ENCODE peak calls at places on chromosomes 6 and 20, in five cellular contexts. A, L, G, J and B are unnamed samples.

GRCh38 chr20:36852187-36852586 is 23.8 kb upstream of the TLDC2 start:
- DNase-seq in L (no peak), A (no peak), J (no peak), G (no peak), B (peak)

GRCh38 chr20:19786311-19786710 is 28.3 kb downstream of the RIN2 start:
- DNase-seq in A (no peak), J (peak), G (peak), L (peak), B (peak)

GRCh38 chr20:36607586-36608387 is 2.2 kb downstream of the RAB5IF start:
- DNase-seq in A (peak), J (no peak), G (peak), L (no peak), B (no peak)

GRCh38 chr6:15508363-15509330 is 154.2 kb downstream of the DTNBP1 start:
- DNase-seq in J (no peak), A (no peak), G (no peak), L (no peak), B (no peak)

GRCh38 chr6:55773620-55774019 is 101.8 kb downstream of the BMP5 start:
- DNase-seq in L (no peak), G (no peak), A (no peak), J (no peak), B (no peak)

GRCh38 chr6:52515219-52515960 is 61.5 kb downstream of the TRAM2 start:
- DNase-seq in J (no peak), G (no peak), L (no peak), A (no peak), B (no peak)

GRCh38 chr6:108544586-108544985 is 16.1 kb upstream of the FOXO3 start:
- DNase-seq in J (no peak), L (no peak), G (no peak), A (no peak), B (no peak)

GRCh38 chr20:2385026-2385425 is 4.3 kb downstream of the TGM6 start:
- DNase-seq in A (no peak), G (no peak), L (no peak), J (no peak), B (no peak)

GRCh38 chr6:42710316-42710715 is 12.1 kb downstream of the PRPH2 start:
- DNase-seq in G (no peak), J (no peak), A (no peak), L (no peak), B (no peak)

GRCh38 chr6:32432050-32432450 is 7.6 kb upstream of the HLA-DRA start:
- DNase-seq in J (no peak), A (peak), L (no peak), G (no peak), B (no peak)

GRCh38 chr6:14925025-14925595 is 320.8 kb upstream of the JARID2 start:
- DNase-seq in J (no peak), G (no peak), A (no peak), L (no peak), B (no peak)

GRCh38 chr6:33417127-33417902 is 592 bp downstream of the CUTA start:
- DNase-seq in A (peak), L (peak), J (no peak), G (no peak), B (no peak)

GRCh38 chr20:53599378-53599777 is 5.7 kb upstream of the ZNF217 start:
- DNase-seq in J (peak), G (no peak), L (peak), A (no peak), B (no peak)

GRCh38 chr6:115356371-115356770 is 704.3 kb downstream of the FRK start:
- DNase-seq in L (no peak), G (no peak), A (no peak), J (no peak), B (no peak)

GRCh38 chr6:56510984-56511531 is 131.6 kb downstream of the DST start:
- DNase-seq in J (peak), L (no peak), G (no peak), A (no peak), B (peak)

GRCh38 chr6:167669870-167670802 is 156.6 kb upstream of the AFDN start:
- DNase-seq in G (no peak), L (no peak), J (no peak), A (no peak), B (no peak)

GRCh38 chr6:36381502-36382389 is 5.7 kb downstream of the ETV7 start:
- DNase-seq in G (no peak), A (no peak), L (no peak), J (no peak), B (no peak)

GRCh38 chr6:41768545-41769308 is 11.0 kb downstream of the FRS3 start:
- DNase-seq in L (peak), J (no peak), G (no peak), A (no peak), B (no peak)

GRCh38 chr6:94600648-94601047 is 976.7 kb upstream of the MANEA start:
- DNase-seq in L (no peak), A (no peak), G (no peak), J (no peak), B (no peak)

GRCh38 chr20:6769953-6770831 is 2.7 kb downstream of the BMP2 start:
- DNase-seq in A (no peak), G (no peak), L (no peak), J (peak), B (peak)

GRCh38 chr6:166515072-166515810 is 71.2 kb downstream of the RAMACL start:
- DNase-seq in G (peak), L (no peak), J (no peak), A (peak), B (no peak)

GRCh38 chr20:21301940-21302644 is 1.0 kb upstream of the XRN2 start:
- DNase-seq in J (no peak), A (no peak), G (no peak), L (no peak), B (no peak)

GRCh38 chr6:42396720-42397119 is 55.0 kb downstream of the TRERF1 start:
- DNase-seq in L (no peak), G (no peak), A (no peak), J (no peak), B (no peak)

GRCh38 chr20:53776858-53777257 is 183.2 kb upstream of the ZNF217 start:
- DNase-seq in J (no peak), A (no peak), G (no peak), L (no peak), B (no peak)

GRCh38 chr6:41939848-41940758 is 1.5 kb downstream of the CCND3 start:
- DNase-seq in J (no peak), A (no peak), G (peak), L (no peak), B (no peak)

GRCh38 chr20:25540273-25540672 is 45.1 kb downstream of the NINL start:
- DNase-seq in J (no peak), A (no peak), L (peak), G (no peak), B (peak)

GRCh38 chr6:31350551-31350950 is 6.4 kb downstream of the HLA-B start:
- DNase-seq in L (no peak), A (no peak), J (no peak), G (no peak), B (no peak)

GRCh38 chr6:88561034-88561973 is 395.2 kb upstream of the CNR1 start:
- DNase-seq in A (no peak), L (no peak), G (no peak), J (no peak), B (no peak)

GRCh38 chr20:37505263-37506165 is 15.5 kb upstream of the NNAT start:
- DNase-seq in G (no peak), A (no peak), L (peak), J (peak), B (no peak)

GRCh38 chr6:81977488-81977887 is 225.0 kb upstream of the TENT5A start:
- DNase-seq in A (no peak), J (no peak), L (no peak), G (no peak), B (no peak)

GRCh38 chr6:107171513-107171912 is 56.2 kb upstream of the BEND3 start:
- DNase-seq in L (no peak), J (no peak), G (no peak), A (no peak), B (no peak)

GRCh38 chr6:11977738-11978137 is 34.4 kb upstream of the HIVEP1 start:
- DNase-seq in J (no peak), A (no peak), L (no peak), G (no peak), B (no peak)

GRCh38 chr6:23414204-23414501 is 711.9 kb upstream of the NRSN1 start:
- DNase-seq in A (no peak), G (no peak), L (no peak), J (no peak), B (no peak)

GRCh38 chr6:142378138-142378875 is 76.5 kb downstream of the ADGRG6 start:
- DNase-seq in G (peak), L (no peak), A (no peak), J (no peak), B (no peak)

GRCh38 chr6:145209312-145209711 is 526.0 kb downstream of the EPM2A start:
- DNase-seq in G (no peak), A (no peak), J (no peak), L (no peak), B (no peak)

GRCh38 chr20:51204051-51204450 is 181.1 kb upstream of the KCNG1 start:
- DNase-seq in G (no peak), J (no peak), L (no peak), A (no peak), B (no peak)

GRCh38 chr6:22149501-22150490 is 147.0 kb downstream of the PRL start:
- DNase-seq in A (no peak), L (peak), J (no peak), G (no peak), B (no peak)

GRCh38 chr20:36862857-36863668 is 12.9 kb upstream of the TLDC2 start:
- DNase-seq in G (no peak), L (no peak), J (no peak), A (no peak), B (no peak)

GRCh38 chr6:107318100-107318736 is 141.1 kb downstream of the PDSS2 start:
- DNase-seq in L (peak), J (peak), G (peak), A (peak), B (peak)

GRCh38 chr20:41887500-41887899 is 269.3 kb upstream of the CHD6 start:
- DNase-seq in J (no peak), G (no peak), A (no peak), L (no peak), B (no peak)

GRCh38 chr6:125534430-125535263 is 214.8 kb upstream of the HEY2 start:
- DNase-seq in G (no peak), J (no peak), L (no peak), A (no peak), B (no peak)
- H3K4me3 ChIP-seq in G (no peak), J (no peak), L (no peak), A (no peak), B (no peak)

GRCh38 chr20:5730131-5730530 is 20.1 kb upstream of the SHLD1 start:
- DNase-seq in G (no peak), J (no peak), A (no peak), L (no peak), B (no peak)
- H3K27ac ChIP-seq in G (no peak), J (no peak), A (peak), L (no peak), B (no peak)

DNA sequence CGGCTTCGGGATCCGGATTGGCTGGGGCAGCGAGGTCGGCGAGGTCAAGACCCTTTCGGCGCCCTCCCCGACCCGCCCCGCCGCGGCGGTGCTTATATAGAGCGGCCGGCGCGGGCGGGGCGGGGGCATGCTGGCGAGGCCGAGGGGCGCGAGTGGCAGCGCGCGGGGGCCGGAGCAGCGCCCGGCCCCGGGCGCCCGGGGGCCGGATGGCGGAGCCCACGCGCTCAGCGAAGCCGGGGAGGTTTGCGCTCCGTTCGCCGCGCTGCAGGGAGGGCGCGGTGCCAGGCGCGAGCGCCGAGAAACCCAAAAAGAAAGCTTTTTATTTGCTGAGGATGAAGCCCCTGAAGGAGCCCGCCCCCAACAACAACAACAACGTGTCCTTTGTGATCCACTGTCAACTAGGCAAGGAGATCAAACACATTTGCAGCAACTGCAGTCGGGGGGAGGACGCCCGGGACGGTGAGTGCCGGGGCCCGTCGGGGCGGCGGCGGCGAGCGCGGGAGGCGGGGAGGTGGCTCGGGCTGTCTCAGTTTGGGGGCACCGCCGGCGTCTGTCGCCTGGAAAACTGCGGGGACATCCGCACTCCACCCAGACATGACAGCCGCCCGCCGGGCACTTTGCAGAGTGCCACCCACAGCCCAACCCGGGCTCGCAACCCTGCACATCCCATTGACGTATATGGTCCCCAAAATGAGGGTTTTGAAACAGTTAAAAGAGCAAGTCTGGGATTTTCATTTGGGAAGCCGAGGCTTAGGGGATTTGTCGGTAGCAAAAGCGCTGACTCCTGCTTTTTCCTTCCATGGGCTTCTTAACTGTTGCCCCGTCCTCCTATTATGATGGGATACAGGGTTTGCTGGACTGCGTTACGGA is 297.3 kb downstream of the PHACTR1 start:
- DNase-seq in J (no peak), G (no peak), A (no peak), L (no peak), B (peak)
- H3K4me3 ChIP-seq in J (peak), G (no peak), A (peak), L (peak), B (peak)

GRCh38 chr6:20205722-20206154 is 6.5 kb downstream of the MBOAT1 start:
- DNase-seq in G (no peak), L (no peak), A (no peak), J (no peak), B (no peak)
- H3K27ac ChIP-seq in G (no peak), L (peak), A (no peak), J (no peak), B (no peak)

GRCh38 chr6:13423292-13423691 is 64.1 kb downstream of the GFOD1 start:
- DNase-seq in J (no peak), G (no peak), L (no peak), A (no peak), B (no peak)

GRCh38 chr6:13421425-13422057 is 65.9 kb downstream of the GFOD1 start:
- DNase-seq in G (no peak), J (no peak), L (peak), A (no peak), B (peak)

GRCh38 chr6:13425270-13425905 is 62.0 kb downstream of the GFOD1 start:
- DNase-seq in A (no peak), G (no peak), L (peak), J (no peak), B (no peak)

GRCh38 chr6:13420269-13420668 is 67.1 kb downstream of the GFOD1 start:
- DNase-seq in J (no peak), L (no peak), G (no peak), A (no peak), B (no peak)

DNA sequence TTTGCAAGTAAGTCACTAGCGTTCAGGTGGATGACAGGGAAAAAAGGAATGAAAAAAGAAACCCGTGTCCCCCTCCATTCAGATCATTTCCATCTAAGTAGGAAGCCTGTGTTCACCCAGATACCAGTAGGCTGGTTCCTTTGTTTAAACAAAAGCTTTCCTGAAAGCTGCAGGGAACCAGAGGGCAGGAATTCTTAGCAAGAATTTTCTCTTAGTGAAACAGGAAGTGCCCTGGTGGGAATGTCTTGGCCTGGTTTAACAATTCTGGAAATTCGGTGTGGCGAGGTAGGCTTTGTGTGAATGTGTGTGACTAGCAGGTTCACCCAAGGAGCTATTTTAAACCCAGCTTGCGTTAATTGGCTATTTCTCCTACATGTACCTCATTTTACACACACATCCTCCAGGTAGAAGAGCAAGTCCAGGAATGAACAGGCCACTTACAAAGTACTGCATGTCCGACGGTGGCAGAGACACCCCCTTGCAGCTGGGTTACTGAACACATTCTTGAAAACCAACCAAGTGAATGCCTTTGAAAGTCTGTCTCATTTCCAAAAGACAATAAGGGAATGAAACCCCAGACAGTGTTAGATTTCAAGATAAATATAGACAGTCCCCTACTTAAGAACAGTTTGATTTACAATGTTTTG is 64.7 kb downstream of the GFOD1 start:
- DNase-seq in J (no peak), L (no peak), G (no peak), A (no peak), B (peak)
- H3K4me3 ChIP-seq in J (no peak), L (no peak), G (no peak), A (no peak), B (no peak)

GRCh38 chr6:135025175-135025574 is 29.4 kb downstream of the HBS1L start:
- DNase-seq in L (no peak), G (no peak), J (no peak), A (no peak), B (no peak)
- H3K27ac ChIP-seq in L (no peak), G (no peak), J (no peak), A (no peak), B (no peak)

DNA sequence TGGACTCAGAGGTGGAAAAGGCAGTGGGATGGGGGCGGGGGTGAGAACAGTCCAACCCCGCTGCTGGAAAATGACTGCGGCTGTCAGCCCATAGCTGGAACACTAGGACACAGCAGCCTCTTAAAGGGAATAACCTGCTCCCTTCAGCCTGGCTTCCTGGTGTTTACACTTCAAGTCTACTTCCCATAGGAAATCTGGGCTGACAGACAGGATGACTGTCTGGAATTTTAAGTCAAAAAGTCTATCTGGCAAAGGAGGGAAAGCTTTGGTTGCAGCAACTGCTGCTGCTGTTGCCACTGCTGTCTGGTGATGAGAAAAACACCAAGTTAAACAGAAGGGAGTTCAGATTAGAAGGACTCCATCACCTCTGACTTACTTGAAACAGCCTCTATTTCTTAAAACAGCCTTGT is 44.9 kb downstream of the TNFRSF21 start:
- DNase-seq in A (no peak), G (no peak), J (no peak), L (no peak), B (no peak)
- H3K4me3 ChIP-seq in A (no peak), G (no peak), J (no peak), L (no peak), B (no peak)

GRCh38 chr6:134201716-134202115 is 116.2 kb downstream of the SGK1 start:
- DNase-seq in A (no peak), L (no peak), G (no peak), J (no peak), B (no peak)
- H3K27ac ChIP-seq in A (no peak), L (no peak), G (no peak), J (no peak), B (no peak)

DNA sequence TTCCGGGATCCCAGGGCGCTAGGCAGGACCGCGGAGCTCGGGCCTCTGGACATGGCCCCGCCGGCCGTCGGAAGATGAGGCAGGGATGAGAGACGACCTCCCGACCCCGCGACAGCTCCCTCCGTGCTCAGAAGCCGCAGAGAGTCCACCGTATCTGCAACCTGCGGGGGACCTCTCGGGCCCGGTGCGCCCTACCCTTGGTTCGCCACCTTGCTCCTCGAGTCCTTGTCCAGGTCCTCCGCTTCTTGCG is 301 bp downstream of the PPP1R3D start:
- DNase-seq in G (no peak), A (no peak), L (no peak), J (peak), B (peak)
- H3K4me3 ChIP-seq in G (peak), A (peak), L (peak), J (peak), B (peak)